ENCODE peak calls at places on chromosomes 12 and 14, in four cellular contexts. I is CD4-positive, CD25-positive, alpha-beta regulatory T cell; S is esophagus muscularis mucosa; Z is endodermal cell. X is an unnamed sample.

GRCh38 chr12:117875652-117876491 is 92.9 kb downstream of the KSR2 start:
- DNase-seq in I (peak), Z (peak), S (no peak), X (peak)

GRCh38 chr14:22265319-22266140 is 323.5 kb downstream of the DAD1 start:
- DNase-seq in I (no peak), Z (no peak), S (peak), X (no peak)

GRCh38 chr12:124510301-124510970 is 57.0 kb downstream of the NCOR2 start:
- DNase-seq in Z (peak), S (no peak), I (no peak), X (no peak)

GRCh38 chr12:112906712-112907414 is at the start of gene OAS1:
- DNase-seq in Z (no peak), I (peak), S (no peak), X (peak)

GRCh38 chr12:117563706-117564105 is 202.3 kb upstream of the NOS1 start:
- DNase-seq in I (no peak), S (no peak), Z (no peak), X (no peak)

GRCh38 chr12:71556881-71557280 is 106.8 kb downstream of the ZFC3H1 start:
- DNase-seq in S (no peak), I (no peak), Z (peak), X (no peak)

GRCh38 chr12:38162708-38163441 is 153.7 kb upstream of the ALG10B start:
- DNase-seq in Z (no peak), I (no peak), S (no peak), X (no peak)

GRCh38 chr14:100606687-100607610 is 19.7 kb upstream of the BEGAIN start:
- DNase-seq in S (no peak), Z (no peak), I (no peak), X (no peak)

GRCh38 chr14:94109915-94110250 is 653 bp upstream of the IFI27 start:
- DNase-seq in Z (no peak), S (no peak), I (no peak), X (no peak)

GRCh38 chr14:94113073-94113472 is 2.5 kb downstream of the IFI27 start:
- DNase-seq in Z (peak), I (no peak), S (no peak), X (no peak)

GRCh38 chr14:94111276-94112095 is 950 bp downstream of the IFI27 start:
- DNase-seq in S (no peak), I (no peak), Z (peak), X (no peak)

GRCh38 chr14:94112513-94113060 is 2.1 kb downstream of the IFI27 start:
- DNase-seq in I (no peak), Z (peak), S (no peak), X (no peak)

GRCh38 chr14:94110552-94111181 is at the start of gene IFI27:
- DNase-seq in I (no peak), S (no peak), Z (peak), X (peak)
- H3K4me3 ChIP-seq in I (no peak), S (peak), Z (no peak), X (peak)

GRCh38 chr12:114406326-114407033 is 536 bp upstream of the TBX5 start:
- DNase-seq in Z (peak), S (no peak), I (no peak), X (no peak)

GRCh38 chr12:114405449-114406271 is at the start of gene TBX5:
- DNase-seq in I (no peak), S (no peak), Z (peak), X (no peak)

GRCh38 chr12:114407566-114408411 is 1.8 kb upstream of the TBX5 start:
- DNase-seq in Z (peak), S (no peak), I (no peak), X (no peak)

GRCh38 chr12:114408415-114408814 is 2.5 kb upstream of the TBX5 start:
- DNase-seq in Z (peak), S (no peak), I (no peak), X (no peak)

DNA sequence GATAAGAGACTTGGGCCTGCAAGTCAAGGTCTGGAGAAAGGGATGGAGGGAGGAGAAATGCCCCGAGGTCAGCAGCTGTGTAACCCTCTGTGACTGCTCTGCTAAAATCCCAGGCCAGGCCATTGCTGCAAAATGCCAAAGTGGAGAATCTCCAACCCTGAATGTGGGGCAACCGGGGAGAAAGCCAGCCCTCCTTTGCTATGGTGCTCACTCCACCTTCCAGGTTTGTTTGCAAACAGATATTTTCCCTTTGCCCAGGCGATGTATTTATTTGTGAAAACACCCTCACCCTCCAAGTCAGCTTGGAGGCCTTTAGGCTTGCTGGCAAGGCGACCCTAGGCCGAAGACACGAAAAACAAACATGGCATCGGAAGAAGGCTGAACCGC is 1.1 kb upstream of the TBX5 start:
- DNase-seq in I (no peak), S (no peak), Z (peak), X (no peak)
- H3K4me3 ChIP-seq in I (no peak), S (peak), Z (no peak), X (no peak)

DNA sequence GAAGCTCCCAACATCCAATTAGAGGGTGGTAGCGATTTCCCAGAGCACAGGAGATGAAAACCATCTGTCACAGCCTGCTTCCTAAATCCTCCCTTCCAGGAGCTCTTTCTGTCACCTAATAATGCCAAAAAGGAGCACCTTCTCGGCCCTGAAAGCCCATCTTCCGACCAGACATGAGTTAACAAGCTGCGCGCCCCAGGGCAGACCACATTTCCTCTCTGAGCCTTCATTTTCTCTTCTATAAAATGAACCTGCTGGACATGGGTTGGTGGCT is 45.4 kb upstream of the VASH1 start:
- DNase-seq in Z (no peak), I (no peak), S (peak), X (no peak)
- H3K4me3 ChIP-seq in Z (no peak), I (no peak), S (no peak), X (no peak)

DNA sequence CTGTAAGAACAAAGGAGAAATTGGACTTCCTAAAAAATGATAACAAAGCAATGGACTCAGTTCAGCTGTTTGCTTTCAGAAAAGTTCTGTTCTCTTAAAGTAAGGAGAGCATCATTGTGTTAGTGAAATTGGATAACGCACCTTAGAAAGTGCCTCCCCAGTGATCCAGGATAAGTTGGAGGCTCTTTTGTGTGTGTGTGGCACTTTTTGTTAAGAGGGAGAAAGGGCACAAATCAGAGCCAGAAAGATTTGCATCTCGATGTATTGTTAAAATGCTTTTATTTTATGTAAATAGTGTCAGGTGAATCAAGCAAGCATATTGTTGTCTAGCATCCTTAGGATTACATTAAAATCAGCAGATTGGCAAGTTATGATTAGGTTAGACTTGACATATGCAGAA is 2.1 kb downstream of the STK38L start:
- DNase-seq in I (no peak), Z (no peak), S (no peak), X (no peak)
- H3K4me3 ChIP-seq in I (peak), Z (peak), S (peak), X (no peak)

DNA sequence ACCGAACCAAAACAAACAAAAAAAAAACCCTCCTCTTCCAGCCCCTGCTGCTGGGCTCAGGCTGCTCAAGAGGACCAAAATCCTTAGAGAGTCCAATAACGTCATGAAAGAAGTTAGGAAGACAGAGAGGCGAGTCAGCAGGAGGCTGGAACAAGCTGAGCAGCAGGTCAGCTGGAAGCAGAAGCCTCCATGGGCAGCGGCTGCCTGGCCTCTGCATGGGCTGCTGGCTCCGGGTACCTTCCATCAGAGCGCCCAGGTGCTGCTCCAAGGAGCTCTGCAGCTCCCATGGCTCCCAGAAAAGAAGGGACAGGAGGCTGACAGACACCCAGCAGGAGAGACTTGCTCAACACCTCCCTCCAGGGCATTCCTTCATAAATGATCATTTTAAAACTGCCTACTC is 3.2 kb upstream of the KRT2 start:
- DNase-seq in S (no peak), I (no peak), Z (peak), X (no peak)
- H3K4me3 ChIP-seq in S (no peak), I (no peak), Z (no peak), X (no peak)

X was measured in endothelial cell of umbilical vein.